ENCODE peak calls at places on chromosomes 13 and 19, in nine cellular contexts. L is suprapubic skin, H is body of pancreas, R is MM.1S, S is upper lobe of left lung, A is GM10248, U is fibroblast of pulmonary artery, X is AG10803, J is neural progenitor cell. N is an unnamed sample.

GRCh38 chr19:11453468-11454341 is 18.3 kb downstream of the PRKCSH start:
- DNase-seq in L (no peak), H (no peak), R (no peak), S (no peak), A (peak; percentile 60), U (no peak), X (no peak), J (peak; percentile 63), N (no peak)

GRCh38 chr19:29785955-29786589 is 25.7 kb upstream of the CCNE1 start:
- DNase-seq in L (no peak), H (no peak), R (peak; percentile 13), S (no peak), A (peak; percentile 51), U (no peak), X (no peak), J (no peak), N (no peak)

GRCh38 chr13:64397699-64398098 is 2832.4 kb downstream of the PCDH9 start:
- DNase-seq in L (no peak), H (no peak), R (no peak), S (no peak), A (no peak), U (peak; percentile 5), X (peak; percentile 4), J (no peak), N (no peak)

GRCh38 chr19:54684537-54684936 is 21.8 kb downstream of the LILRB4 start:
- DNase-seq in L (no peak), H (no peak), R (peak; percentile 76), S (no peak), A (no peak), U (peak; percentile 7), X (no peak), J (peak; percentile 53), N (no peak)

GRCh38 chr19:13964776-13965175 is 12.5 kb downstream of the DCAF15 start:
- DNase-seq in L (no peak), H (no peak), R (no peak), S (no peak), A (no peak), U (no peak), X (peak; percentile 16), J (no peak), N (no peak)

GRCh38 chr19:49488046-49488862 is 846 bp downstream of the RPL13A start:
- DNase-seq in L (no peak), H (no peak), R (peak; percentile 18), S (no peak), A (no peak), U (no peak), X (no peak), J (peak; percentile 85), N (no peak)

GRCh38 chr13:40776681-40777165 is 5.7 kb upstream of the MRPS31 start:
- DNase-seq in L (no peak), H (no peak), R (no peak), S (peak; percentile 67), A (no peak), U (peak; percentile 40), X (peak; percentile 31), J (no peak), N (no peak)

GRCh38 chr19:17450264-17451075 is 2.0 kb upstream of the TMEM221 start:
- DNase-seq in L (no peak), H (no peak), R (no peak), S (no peak), A (peak; percentile 30), U (no peak), X (no peak), J (no peak), N (no peak)

GRCh38 chr13:49855930-49856329 is 63.4 kb upstream of the KPNA3 start:
- DNase-seq in L (no peak), H (no peak), R (no peak), S (no peak), A (no peak), U (no peak), X (no peak), J (no peak), N (no peak)

GRCh38 chr13:105538346-105538745 is 997.1 kb downstream of the EFNB2 start:
- DNase-seq in L (no peak), H (no peak), R (no peak), S (no peak), A (no peak), U (no peak), X (no peak), J (peak; percentile 24), N (no peak)

GRCh38 chr19:11737964-11738745 is 591 bp downstream of the ZNF823 start:
- DNase-seq in L (peak; percentile 70), H (peak; percentile 86), R (peak; percentile 66), S (peak; percentile 82), A (peak; percentile 50), U (peak; percentile 22), X (peak; percentile 14), J (peak; percentile 71), N (peak; percentile 31)

GRCh38 chr19:44024900-44025216 is 321 bp upstream of the ZNF222 start:
- DNase-seq in L (no peak), H (no peak), R (no peak), S (no peak), A (no peak), U (no peak), X (no peak), J (no peak), N (no peak)

GRCh38 chr13:49635599-49636433 is 7.5 kb downstream of the ARL11 start:
- DNase-seq in L (no peak), H (no peak), R (no peak), S (no peak), A (no peak), U (peak; percentile 57), X (peak; percentile 52), J (no peak), N (no peak)

GRCh38 chr13:49996951-49997895 is at the start of gene TRIM13:
- DNase-seq in L (peak; percentile 94), H (peak; percentile 89), R (peak; percentile 81), S (peak; percentile 95), A (peak; percentile 76), U (peak; percentile 92), X (peak; percentile 89), J (peak; percentile 94), N (peak; percentile 63)

GRCh38 chr13:32247887-32248286 is 67.3 kb downstream of the ZAR1L start:
- DNase-seq in L (no peak), H (no peak), R (peak; percentile 22), S (no peak), A (no peak), U (no peak), X (no peak), J (no peak), N (no peak)

GRCh38 chr13:21522130-21522529 is 63.0 kb upstream of the ZDHHC20 start:
- DNase-seq in L (no peak), H (no peak), R (no peak), S (no peak), A (no peak), U (no peak), X (no peak), J (no peak), N (no peak)

GRCh38 chr19:11444059-11444458 is 8.6 kb downstream of the PRKCSH start:
- DNase-seq in L (no peak), H (no peak), R (no peak), S (no peak), A (no peak), U (no peak), X (no peak), J (no peak), N (no peak)

DNA sequence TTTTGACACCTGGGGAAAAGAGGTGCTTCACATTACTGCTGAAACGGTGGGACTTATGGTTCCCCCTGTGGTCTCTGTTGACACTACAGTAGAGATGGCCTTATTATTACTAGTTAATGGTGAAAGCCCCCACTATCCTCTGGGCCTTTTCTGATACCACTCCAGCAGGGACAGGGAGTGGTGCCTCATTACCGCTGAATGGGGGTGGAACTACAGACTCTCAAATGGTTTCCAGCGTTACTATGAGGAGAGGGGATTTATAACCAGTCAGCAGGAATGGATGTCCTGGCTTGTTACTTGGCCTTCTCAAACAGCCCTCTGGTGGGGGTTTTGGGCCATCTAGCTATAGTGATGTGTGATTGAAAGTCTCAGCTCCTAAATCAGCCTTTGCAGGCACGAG is 96.7 kb upstream of the DIAPH3 start:
- DNase-seq in L (no peak), H (no peak), R (no peak), S (no peak), A (no peak), U (no peak), X (no peak), J (peak; percentile 26), N (no peak)
- TF ChIP-seq CTCF in L (no peak), H (no peak), R (no peak), S (no peak), A (no peak), U (peak; percentile 0), X (no peak), J (peak; percentile 30), N (no peak)

DNA sequence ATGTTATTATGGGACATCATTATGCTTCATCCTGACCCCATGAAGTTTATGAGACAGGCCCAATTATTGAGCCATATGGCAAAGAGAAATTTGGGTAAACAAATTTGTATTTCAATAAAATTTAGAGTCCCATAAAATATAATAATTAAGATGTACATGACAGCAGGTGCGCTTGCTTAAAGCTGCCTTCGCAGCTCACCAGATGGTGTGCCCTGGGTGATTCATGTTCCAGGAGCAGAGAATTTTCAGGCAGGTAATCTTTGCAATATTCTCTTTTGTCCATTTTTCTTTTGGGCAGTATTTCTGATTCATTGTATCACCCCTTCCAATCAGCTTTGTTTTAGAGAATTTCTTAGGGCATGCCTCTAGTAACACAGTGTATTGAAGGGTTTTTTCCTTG is 39.6 kb upstream of the WASF3 start:
- DNase-seq in L (no peak), H (no peak), R (no peak), S (no peak), A (no peak), U (no peak), X (no peak), J (no peak), N (no peak)
- TF ChIP-seq CTCF in L (no peak), H (no peak), R (no peak), S (no peak), A (no peak), U (no peak), X (no peak), J (no peak), N (no peak)

DNA sequence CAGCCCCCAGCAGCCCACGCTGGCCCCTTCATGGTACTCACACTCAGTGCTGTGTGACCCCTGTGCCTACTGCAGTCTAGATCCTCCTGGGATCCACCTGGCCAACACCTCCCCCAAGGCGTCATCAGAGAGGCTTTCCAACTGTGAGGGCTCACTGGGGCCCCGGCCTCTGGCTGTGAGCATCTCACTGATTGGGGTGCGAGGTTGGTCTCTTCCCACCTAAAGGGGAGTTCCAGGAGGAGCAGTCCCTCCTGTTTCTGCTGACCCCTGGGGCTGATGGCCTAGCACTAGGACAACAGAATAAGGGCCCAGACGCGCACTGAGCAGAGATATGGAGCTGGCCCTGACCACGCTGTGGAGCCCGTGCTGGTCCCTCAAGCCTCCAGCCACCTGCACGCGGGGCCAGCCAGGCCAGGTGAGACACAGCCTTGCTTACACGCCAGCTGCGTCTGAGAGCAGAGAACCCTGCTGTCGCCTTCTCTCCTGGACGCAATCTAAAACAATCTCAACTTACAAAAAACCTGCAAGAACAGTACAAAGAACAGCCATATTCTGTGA is 32.2 kb downstream of the ELL start:
- DNase-seq in L (no peak), H (no peak), R (no peak), S (no peak), A (no peak), U (no peak), X (no peak), J (no peak), N (no peak)
- TF ChIP-seq CTCF in L (no peak), H (no peak), R (no peak), S (no peak), A (no peak), U (no peak), X (no peak), J (no peak), N (no peak)

GRCh38 chr13:110128546-110128945 is 178.4 kb downstream of the COL4A1 start:
- DNase-seq in L (no peak), H (no peak), R (no peak), S (no peak), A (no peak), U (peak; percentile 31), X (no peak), J (no peak), N (no peak)
- TF ChIP-seq CTCF in L (no peak), H (no peak), R (no peak), S (no peak), A (no peak), U (no peak), X (no peak), J (no peak), N (no peak)